ENCODE peak calls at places on chromosomes 16 and 17, in nine cellular contexts. One of them, this sample, is unnamed.

GRCh38 chr16:88064889-88065746 is 113.9 kb downstream of the BANP start:
- DNase-seq in cardiac muscle cell: no peak
- DNase-seq in stomach: no peak
- DNase-seq in CD4-positive, alpha-beta T cell: no peak
- DNase-seq in K562: no peak
- DNase-seq in endodermal cell: no peak
- DNase-seq in lower lobe of right lung: no peak
- DNase-seq in psoas muscle: peak
- DNase-seq in IMR-90: no peak
- DNase-seq in this sample: no peak

GRCh38 chr17:18039535-18040286 is 503 bp downstream of the GID4 start:
- DNase-seq in cardiac muscle cell: peak
- DNase-seq in stomach: peak
- DNase-seq in CD4-positive, alpha-beta T cell: no peak
- DNase-seq in K562: peak
- DNase-seq in endodermal cell: peak
- DNase-seq in lower lobe of right lung: peak
- DNase-seq in psoas muscle: peak
- DNase-seq in IMR-90: no peak
- DNase-seq in this sample: no peak

GRCh38 chr16:56789360-56789759 is 59.4 kb downstream of the NUP93 start:
- DNase-seq in cardiac muscle cell: peak
- DNase-seq in stomach: peak
- DNase-seq in CD4-positive, alpha-beta T cell: no peak
- DNase-seq in K562: peak
- DNase-seq in endodermal cell: no peak
- DNase-seq in lower lobe of right lung: peak
- DNase-seq in psoas muscle: no peak
- DNase-seq in IMR-90: peak
- DNase-seq in this sample: peak

GRCh38 chr17:69423450-69423849 is 9.0 kb downstream of the MAP2K6 start:
- DNase-seq in cardiac muscle cell: no peak
- DNase-seq in stomach: no peak
- DNase-seq in CD4-positive, alpha-beta T cell: no peak
- DNase-seq in K562: no peak
- DNase-seq in endodermal cell: no peak
- DNase-seq in lower lobe of right lung: no peak
- DNase-seq in psoas muscle: no peak
- DNase-seq in IMR-90: no peak
- DNase-seq in this sample: peak

GRCh38 chr16:11052080-11052808 is 107.9 kb downstream of the CLEC16A start:
- DNase-seq in cardiac muscle cell: no peak
- DNase-seq in stomach: no peak
- DNase-seq in CD4-positive, alpha-beta T cell: peak
- DNase-seq in K562: no peak
- DNase-seq in endodermal cell: no peak
- DNase-seq in lower lobe of right lung: peak
- DNase-seq in psoas muscle: no peak
- DNase-seq in IMR-90: no peak
- DNase-seq in this sample: no peak

GRCh38 chr16:12542818-12543699 is 260.6 kb downstream of the CPPED1 start:
- DNase-seq in cardiac muscle cell: no peak
- DNase-seq in stomach: no peak
- DNase-seq in CD4-positive, alpha-beta T cell: no peak
- DNase-seq in K562: no peak
- DNase-seq in endodermal cell: no peak
- DNase-seq in lower lobe of right lung: no peak
- DNase-seq in psoas muscle: no peak
- DNase-seq in IMR-90: no peak
- DNase-seq in this sample: no peak

GRCh38 chr17:27224526-27225315 is 69.2 kb upstream of the WSB1 start:
- DNase-seq in cardiac muscle cell: no peak
- DNase-seq in stomach: no peak
- DNase-seq in CD4-positive, alpha-beta T cell: no peak
- DNase-seq in K562: no peak
- DNase-seq in endodermal cell: no peak
- DNase-seq in lower lobe of right lung: no peak
- DNase-seq in psoas muscle: no peak
- DNase-seq in IMR-90: no peak
- DNase-seq in this sample: no peak

GRCh38 chr17:17472333-17472920 is 4.4 kb upstream of the MED9 start:
- DNase-seq in cardiac muscle cell: no peak
- DNase-seq in stomach: no peak
- DNase-seq in CD4-positive, alpha-beta T cell: no peak
- DNase-seq in K562: no peak
- DNase-seq in endodermal cell: no peak
- DNase-seq in lower lobe of right lung: no peak
- DNase-seq in psoas muscle: no peak
- DNase-seq in IMR-90: no peak
- DNase-seq in this sample: no peak

GRCh38 chr17:71969500-71969899 is 151.3 kb upstream of the SOX9 start:
- DNase-seq in cardiac muscle cell: no peak
- DNase-seq in stomach: no peak
- DNase-seq in CD4-positive, alpha-beta T cell: no peak
- DNase-seq in K562: no peak
- DNase-seq in endodermal cell: no peak
- DNase-seq in lower lobe of right lung: no peak
- DNase-seq in psoas muscle: no peak
- DNase-seq in IMR-90: no peak
- DNase-seq in this sample: no peak

DNA sequence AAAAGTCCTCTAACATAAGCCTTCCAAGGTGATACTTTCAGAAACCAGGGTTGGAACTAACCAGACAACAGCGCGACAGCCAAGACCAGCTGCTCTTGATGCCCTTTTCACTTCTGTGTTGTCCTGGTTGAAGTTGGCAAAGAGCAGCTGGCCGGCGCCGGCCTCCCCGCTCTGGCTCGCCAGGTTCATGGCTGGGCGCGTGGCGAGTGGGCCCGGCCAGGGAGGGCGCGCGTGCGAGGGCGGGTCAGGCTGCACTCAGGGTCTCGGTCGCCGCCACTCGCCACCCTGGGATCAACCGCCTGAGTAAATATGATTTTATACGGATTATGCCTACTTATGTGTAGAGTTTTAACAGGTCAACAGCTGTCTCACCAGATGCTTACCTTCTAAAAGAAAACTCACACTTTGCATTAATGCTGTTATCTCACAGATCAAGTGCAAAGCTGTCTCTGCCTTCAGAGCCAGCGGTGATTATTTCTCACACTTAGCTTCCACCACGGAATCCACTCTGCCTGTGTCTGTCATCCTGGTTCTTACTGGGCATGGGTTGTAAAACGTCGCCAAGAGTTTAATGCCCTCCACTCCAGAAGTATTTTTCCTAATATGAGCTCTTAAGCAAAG is 13.5 kb downstream of the KCTD2 start:
- DNase-seq in cardiac muscle cell: no peak
- DNase-seq in stomach: no peak
- DNase-seq in CD4-positive, alpha-beta T cell: no peak
- DNase-seq in K562: peak
- DNase-seq in endodermal cell: no peak
- DNase-seq in lower lobe of right lung: no peak
- DNase-seq in psoas muscle: peak
- DNase-seq in IMR-90: no peak
- DNase-seq in this sample: no peak
- H3K27ac ChIP-seq in cardiac muscle cell: no peak
- H3K27ac ChIP-seq in stomach: peak
- H3K27ac ChIP-seq in CD4-positive, alpha-beta T cell: no peak
- H3K27ac ChIP-seq in K562: peak
- H3K27ac ChIP-seq in endodermal cell: no peak
- H3K27ac ChIP-seq in lower lobe of right lung: no peak
- H3K27ac ChIP-seq in psoas muscle: peak
- H3K27ac ChIP-seq in IMR-90: peak
- H3K27ac ChIP-seq in this sample: no peak

GRCh38 chr16:84306564-84306963 is 11.9 kb downstream of the WFDC1 start:
- DNase-seq in cardiac muscle cell: no peak
- DNase-seq in stomach: no peak
- DNase-seq in CD4-positive, alpha-beta T cell: no peak
- DNase-seq in K562: no peak
- DNase-seq in endodermal cell: no peak
- DNase-seq in lower lobe of right lung: no peak
- DNase-seq in psoas muscle: no peak
- DNase-seq in IMR-90: no peak
- DNase-seq in this sample: no peak

GRCh38 chr16:84299734-84300440 is 5.2 kb downstream of the WFDC1 start:
- DNase-seq in cardiac muscle cell: no peak
- DNase-seq in stomach: no peak
- DNase-seq in CD4-positive, alpha-beta T cell: no peak
- DNase-seq in K562: no peak
- DNase-seq in endodermal cell: peak
- DNase-seq in lower lobe of right lung: no peak
- DNase-seq in psoas muscle: no peak
- DNase-seq in IMR-90: no peak
- DNase-seq in this sample: no peak

GRCh38 chr16:84303516-84303915 is 8.8 kb downstream of the WFDC1 start:
- DNase-seq in cardiac muscle cell: no peak
- DNase-seq in stomach: no peak
- DNase-seq in CD4-positive, alpha-beta T cell: no peak
- DNase-seq in K562: no peak
- DNase-seq in endodermal cell: no peak
- DNase-seq in lower lobe of right lung: no peak
- DNase-seq in psoas muscle: no peak
- DNase-seq in IMR-90: no peak
- DNase-seq in this sample: no peak

GRCh38 chr16:84302111-84302954 is 7.7 kb downstream of the WFDC1 start:
- DNase-seq in cardiac muscle cell: no peak
- DNase-seq in stomach: no peak
- DNase-seq in CD4-positive, alpha-beta T cell: no peak
- DNase-seq in K562: no peak
- DNase-seq in endodermal cell: no peak
- DNase-seq in lower lobe of right lung: no peak
- DNase-seq in psoas muscle: no peak
- DNase-seq in IMR-90: peak
- DNase-seq in this sample: no peak

GRCh38 chr16:84303023-84303422 is 8.3 kb downstream of the WFDC1 start:
- DNase-seq in cardiac muscle cell: no peak
- DNase-seq in stomach: no peak
- DNase-seq in CD4-positive, alpha-beta T cell: no peak
- DNase-seq in K562: no peak
- DNase-seq in endodermal cell: no peak
- DNase-seq in lower lobe of right lung: no peak
- DNase-seq in psoas muscle: no peak
- DNase-seq in IMR-90: peak
- DNase-seq in this sample: no peak
- H3K27ac ChIP-seq in cardiac muscle cell: no peak
- H3K27ac ChIP-seq in stomach: peak
- H3K27ac ChIP-seq in CD4-positive, alpha-beta T cell: no peak
- H3K27ac ChIP-seq in K562: no peak
- H3K27ac ChIP-seq in endodermal cell: no peak
- H3K27ac ChIP-seq in lower lobe of right lung: peak
- H3K27ac ChIP-seq in psoas muscle: no peak
- H3K27ac ChIP-seq in IMR-90: peak
- H3K27ac ChIP-seq in this sample: no peak

DNA sequence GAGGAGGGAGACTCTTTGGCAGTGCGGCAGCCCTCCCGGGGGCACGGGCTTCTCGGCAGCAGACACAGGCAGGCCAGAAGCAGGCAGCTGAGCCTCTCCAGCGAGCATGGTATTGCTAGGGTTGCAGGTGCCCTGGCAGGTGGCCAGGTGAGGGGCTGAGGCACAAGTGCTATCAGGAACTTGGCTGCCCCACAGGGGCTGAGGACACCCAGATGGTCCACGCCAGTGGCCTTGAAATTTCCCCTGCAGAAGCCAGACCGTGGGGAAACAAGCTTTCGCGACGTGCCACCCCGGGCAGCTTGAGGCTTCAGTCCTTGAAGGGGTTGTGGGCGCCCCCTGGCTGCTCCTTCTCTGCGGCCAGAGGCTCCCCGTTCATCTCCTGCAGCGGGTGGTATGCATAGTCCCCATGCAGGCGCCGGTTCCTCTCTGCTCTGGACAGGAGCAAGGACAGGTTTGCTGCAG is 8.5 kb downstream of the NAGPA start:
- DNase-seq in cardiac muscle cell: peak
- DNase-seq in stomach: peak
- DNase-seq in CD4-positive, alpha-beta T cell: no peak
- DNase-seq in K562: no peak
- DNase-seq in endodermal cell: peak
- DNase-seq in lower lobe of right lung: no peak
- DNase-seq in psoas muscle: no peak
- DNase-seq in IMR-90: no peak
- DNase-seq in this sample: peak
- H3K27ac ChIP-seq in cardiac muscle cell: no peak
- H3K27ac ChIP-seq in stomach: peak
- H3K27ac ChIP-seq in CD4-positive, alpha-beta T cell: no peak
- H3K27ac ChIP-seq in K562: no peak
- H3K27ac ChIP-seq in endodermal cell: no peak
- H3K27ac ChIP-seq in lower lobe of right lung: no peak
- H3K27ac ChIP-seq in psoas muscle: no peak
- H3K27ac ChIP-seq in IMR-90: no peak
- H3K27ac ChIP-seq in this sample: no peak

DNA sequence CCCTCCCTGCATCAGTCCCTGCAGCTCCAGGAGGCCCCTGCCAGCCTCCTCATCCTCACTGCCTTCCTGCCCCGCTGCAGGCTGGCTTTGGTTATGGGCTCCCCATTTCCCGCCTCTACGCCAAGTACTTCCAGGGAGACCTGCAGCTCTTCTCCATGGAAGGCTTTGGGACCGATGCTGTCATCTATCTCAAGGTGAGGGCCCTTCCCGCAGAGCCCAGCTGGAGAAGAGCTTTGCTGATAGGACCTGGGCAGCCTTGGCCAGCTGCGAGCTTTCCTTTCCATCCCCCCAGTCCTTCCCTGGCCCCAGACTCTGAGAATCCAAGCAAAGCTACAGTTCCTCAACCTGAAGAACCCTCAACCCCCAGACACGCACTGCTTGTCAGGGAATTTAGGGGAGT is 14.1 kb downstream of the PDK2 start:
- DNase-seq in cardiac muscle cell: no peak
- DNase-seq in stomach: no peak
- DNase-seq in CD4-positive, alpha-beta T cell: no peak
- DNase-seq in K562: no peak
- DNase-seq in endodermal cell: no peak
- DNase-seq in lower lobe of right lung: no peak
- DNase-seq in psoas muscle: no peak
- DNase-seq in IMR-90: no peak
- DNase-seq in this sample: no peak
- H3K27ac ChIP-seq in cardiac muscle cell: peak
- H3K27ac ChIP-seq in stomach: no peak
- H3K27ac ChIP-seq in CD4-positive, alpha-beta T cell: no peak
- H3K27ac ChIP-seq in K562: no peak
- H3K27ac ChIP-seq in endodermal cell: no peak
- H3K27ac ChIP-seq in lower lobe of right lung: no peak
- H3K27ac ChIP-seq in psoas muscle: peak
- H3K27ac ChIP-seq in IMR-90: no peak
- H3K27ac ChIP-seq in this sample: no peak

DNA sequence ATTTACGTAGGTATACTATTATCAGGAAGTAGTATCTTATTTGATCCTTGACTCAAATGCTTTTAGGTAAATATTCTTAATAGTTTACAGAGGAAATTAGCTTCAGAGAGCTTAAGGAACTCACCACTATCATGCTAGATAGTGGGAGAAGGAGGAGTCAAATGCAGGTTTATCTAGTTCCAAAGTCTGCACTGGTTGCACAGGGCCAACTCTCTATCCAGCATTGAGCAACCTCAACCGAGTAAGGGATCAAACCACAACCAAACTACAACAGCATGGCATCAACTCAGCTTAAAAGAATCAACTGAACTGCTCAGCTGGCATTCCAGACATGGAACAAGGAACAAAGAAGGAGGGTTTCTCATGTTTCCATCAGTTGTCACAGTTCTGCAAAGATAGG is 306.0 kb downstream of the MAF start:
- DNase-seq in cardiac muscle cell: no peak
- DNase-seq in stomach: no peak
- DNase-seq in CD4-positive, alpha-beta T cell: no peak
- DNase-seq in K562: no peak
- DNase-seq in endodermal cell: no peak
- DNase-seq in lower lobe of right lung: no peak
- DNase-seq in psoas muscle: no peak
- DNase-seq in IMR-90: no peak
- DNase-seq in this sample: no peak
- H3K27ac ChIP-seq in cardiac muscle cell: no peak
- H3K27ac ChIP-seq in stomach: no peak
- H3K27ac ChIP-seq in CD4-positive, alpha-beta T cell: no peak
- H3K27ac ChIP-seq in K562: no peak
- H3K27ac ChIP-seq in endodermal cell: no peak
- H3K27ac ChIP-seq in lower lobe of right lung: no peak
- H3K27ac ChIP-seq in psoas muscle: no peak
- H3K27ac ChIP-seq in IMR-90: no peak
- H3K27ac ChIP-seq in this sample: no peak